ENCODE peak calls at places on chromosomes 7 and 10, in six cellular contexts. One of them, this sample, is unnamed.

GRCh38 chr7:130221746-130222145 is 14.1 kb downstream of the SSMEM1 start:
- DNase-seq in SK-N-DZ: no peak
- DNase-seq in left ventricle myocardium superior: no peak
- DNase-seq in mesothelial cell of epicardium: no peak
- DNase-seq in H54: no peak
- DNase-seq in GF-D8: no peak
- DNase-seq in this sample: no peak

GRCh38 chr7:94436018-94436604 is 41.4 kb downstream of the COL1A2 start:
- DNase-seq in SK-N-DZ: peak
- DNase-seq in GF-D8: peak
- DNase-seq in H54: peak
- DNase-seq in mesothelial cell of epicardium: peak
- DNase-seq in left ventricle myocardium superior: peak
- DNase-seq in this sample: peak

GRCh38 chr7:17679427-17679826 is 260.9 kb downstream of the SNX13 start:
- DNase-seq in mesothelial cell of epicardium: no peak
- DNase-seq in SK-N-DZ: peak
- DNase-seq in left ventricle myocardium superior: peak
- DNase-seq in H54: no peak
- DNase-seq in GF-D8: no peak
- DNase-seq in this sample: no peak

GRCh38 chr10:61855771-61856170 is 45.7 kb upstream of the ARID5B start:
- DNase-seq in SK-N-DZ: no peak
- DNase-seq in left ventricle myocardium superior: no peak
- DNase-seq in GF-D8: no peak
- DNase-seq in H54: no peak
- DNase-seq in mesothelial cell of epicardium: no peak
- DNase-seq in this sample: no peak

GRCh38 chr7:21944616-21945373 is 904 bp downstream of the CDCA7L start:
- DNase-seq in GF-D8: peak
- DNase-seq in mesothelial cell of epicardium: peak
- DNase-seq in left ventricle myocardium superior: peak
- DNase-seq in SK-N-DZ: no peak
- DNase-seq in H54: no peak
- DNase-seq in this sample: peak

GRCh38 chr10:95341716-95342130 is 50.9 kb upstream of the PDLIM1 start:
- DNase-seq in GF-D8: no peak
- DNase-seq in H54: no peak
- DNase-seq in SK-N-DZ: no peak
- DNase-seq in mesothelial cell of epicardium: no peak
- DNase-seq in left ventricle myocardium superior: no peak
- DNase-seq in this sample: no peak

GRCh38 chr7:35831208-35831607 is 30.4 kb downstream of the SEPTIN7 start:
- DNase-seq in H54: no peak
- DNase-seq in GF-D8: no peak
- DNase-seq in left ventricle myocardium superior: no peak
- DNase-seq in mesothelial cell of epicardium: no peak
- DNase-seq in SK-N-DZ: no peak
- DNase-seq in this sample: no peak

GRCh38 chr10:102118867-102119266 is 1.3 kb downstream of the LDB1 start:
- DNase-seq in SK-N-DZ: peak
- DNase-seq in H54: no peak
- DNase-seq in GF-D8: peak
- DNase-seq in mesothelial cell of epicardium: no peak
- DNase-seq in left ventricle myocardium superior: peak
- DNase-seq in this sample: peak

GRCh38 chr7:102424787-102425218 is 8.6 kb upstream of the ORAI2 start:
- DNase-seq in GF-D8: no peak
- DNase-seq in mesothelial cell of epicardium: no peak
- DNase-seq in SK-N-DZ: no peak
- DNase-seq in H54: no peak
- DNase-seq in left ventricle myocardium superior: no peak
- DNase-seq in this sample: peak

GRCh38 chr7:24781106-24781505 is 23.8 kb upstream of the GSDME start:
- DNase-seq in left ventricle myocardium superior: no peak
- DNase-seq in mesothelial cell of epicardium: no peak
- DNase-seq in GF-D8: no peak
- DNase-seq in SK-N-DZ: no peak
- DNase-seq in H54: no peak
- DNase-seq in this sample: peak

GRCh38 chr7:155277385-155277994 is 20.2 kb upstream of the INSIG1 start:
- DNase-seq in H54: no peak
- DNase-seq in mesothelial cell of epicardium: no peak
- DNase-seq in SK-N-DZ: no peak
- DNase-seq in left ventricle myocardium superior: no peak
- DNase-seq in GF-D8: no peak
- DNase-seq in this sample: peak

GRCh38 chr7:54729096-54729495 is 29.9 kb downstream of the SEC61G start:
- DNase-seq in SK-N-DZ: no peak
- DNase-seq in GF-D8: no peak
- DNase-seq in H54: no peak
- DNase-seq in left ventricle myocardium superior: no peak
- DNase-seq in mesothelial cell of epicardium: no peak
- DNase-seq in this sample: no peak

GRCh38 chr10:68897336-68897741 is 3.8 kb upstream of the DDX50 start:
- DNase-seq in mesothelial cell of epicardium: peak
- DNase-seq in GF-D8: peak
- DNase-seq in SK-N-DZ: peak
- DNase-seq in H54: peak
- DNase-seq in left ventricle myocardium superior: no peak
- DNase-seq in this sample: peak

This sample was measured in MV-4-11.